ENCODE peak calls at places on chromosomes 16 and 17, in nine cellular contexts. B, D, N, M, J, Z, G, O and S are unnamed samples.

GRCh38 chr16:84950906-84951305 is 60.4 kb downstream of the ZDHHC7 start:
- DNase-seq in D (peak), B (no peak), O (no peak), N (no peak), G (no peak), Z (no peak), M (peak), J (no peak), S (no peak)

GRCh38 chr16:66996324-66996982 is 8.1 kb downstream of the CES4A start:
- DNase-seq in Z (peak), J (no peak), B (no peak), N (peak), G (no peak), M (no peak), O (peak), D (no peak), S (peak)

GRCh38 chr17:41615454-41615853 is 2.9 kb upstream of the KRT16 start:
- DNase-seq in N (no peak), G (no peak), D (no peak), M (no peak), O (no peak), Z (no peak), J (no peak), B (no peak), S (no peak)

GRCh38 chr17:18259621-18260331 is 686 bp upstream of the MIEF2 start:
- DNase-seq in D (no peak), J (no peak), M (no peak), Z (no peak), B (no peak), N (no peak), O (no peak), G (no peak), S (no peak)

GRCh38 chr17:27083408-27084185 is 210.3 kb upstream of the WSB1 start:
- DNase-seq in B (no peak), D (no peak), O (no peak), J (no peak), G (no peak), M (no peak), N (no peak), Z (no peak), S (no peak)

GRCh38 chr16:57268804-57269800 is 15.4 kb downstream of the PLLP start:
- DNase-seq in N (no peak), G (no peak), J (no peak), B (no peak), D (no peak), M (no peak), O (peak), Z (peak), S (peak)

GRCh38 chr17:50421308-50422031 is 4.5 kb upstream of the ACSF2 start:
- DNase-seq in J (no peak), B (no peak), O (no peak), M (no peak), D (no peak), G (no peak), N (no peak), Z (no peak), S (peak)

GRCh38 chr17:69717819-69718218 is 303.3 kb downstream of the MAP2K6 start:
- DNase-seq in B (no peak), D (no peak), J (no peak), N (no peak), Z (no peak), M (no peak), G (no peak), O (no peak), S (no peak)

GRCh38 chr17:19911033-19911432 is 43.3 kb upstream of the ULK2 start:
- DNase-seq in M (no peak), Z (no peak), O (no peak), B (no peak), N (no peak), J (no peak), D (no peak), G (no peak), S (no peak)

GRCh38 chr17:40303009-40303657 is 5.8 kb upstream of the RARA start:
- DNase-seq in N (no peak), Z (no peak), M (peak), O (peak), D (peak), G (no peak), J (no peak), B (no peak), S (peak)

GRCh38 chr16:14358697-14359305 is 271.3 kb downstream of the PARN start:
- DNase-seq in G (no peak), Z (no peak), N (no peak), B (no peak), J (no peak), O (no peak), D (no peak), M (no peak), S (no peak)

GRCh38 chr17:73592531-73592961 is 51.7 kb downstream of the SDK2 start:
- DNase-seq in G (no peak), D (peak), O (no peak), M (peak), J (no peak), N (no peak), Z (no peak), B (no peak), S (no peak)

GRCh38 chr16:17389392-17389791 is 81.4 kb downstream of the XYLT1 start:
- DNase-seq in N (no peak), Z (no peak), G (no peak), O (no peak), J (no peak), D (no peak), B (no peak), M (no peak), S (peak)

GRCh38 chr16:56257260-56257659 is 66.0 kb downstream of the GNAO1 start:
- DNase-seq in J (no peak), O (peak), Z (no peak), D (no peak), B (peak), N (no peak), M (no peak), G (no peak), S (no peak)

GRCh38 chr17:50533720-50534148 is 1.2 kb downstream of the EPN3 start:
- DNase-seq in J (no peak), M (no peak), N (no peak), Z (peak), G (no peak), B (no peak), D (no peak), O (no peak), S (peak)

GRCh38 chr16:78244131-78244899 is 144.9 kb downstream of the WWOX start:
- DNase-seq in O (no peak), B (no peak), M (no peak), Z (peak), D (no peak), G (no peak), J (no peak), N (no peak), S (no peak)